ENCODE peak calls at places on chromosomes 4 and X, in ten cellular contexts. One of them, this sample, is unnamed. For H3K9me2, the result is how much of the 10 kb centered on the place peaks cover.

GRCh38 chr4:163697121-163697520 is 202.6 kb downstream of the TMA16 start:
- DNase-seq in OCI-LY7: no peak
- DNase-seq in Karpas-422: no peak
- DNase-seq in GM23338: no peak
- DNase-seq in SK-N-SH: no peak
- DNase-seq in HCT116: no peak
- DNase-seq in hepatocyte: no peak
- DNase-seq in MM.1S: no peak
- DNase-seq in PC-3: peak
- DNase-seq in PC-9: no peak
- DNase-seq in this sample: no peak

GRCh38 chr4:107283587-107284559 is 247.8 kb upstream of the DKK2 start:
- DNase-seq in OCI-LY7: no peak
- DNase-seq in Karpas-422: no peak
- DNase-seq in GM23338: peak
- DNase-seq in SK-N-SH: peak
- DNase-seq in HCT116: no peak
- DNase-seq in hepatocyte: peak
- DNase-seq in MM.1S: no peak
- DNase-seq in PC-3: peak
- DNase-seq in PC-9: peak
- DNase-seq in this sample: peak

GRCh38 chr4:6613676-6614651 is 26.5 kb upstream of the MRFAP1 start:
- DNase-seq in OCI-LY7: no peak
- DNase-seq in Karpas-422: no peak
- DNase-seq in GM23338: no peak
- DNase-seq in SK-N-SH: no peak
- DNase-seq in HCT116: no peak
- DNase-seq in hepatocyte: no peak
- DNase-seq in MM.1S: no peak
- DNase-seq in PC-3: no peak
- DNase-seq in PC-9: no peak
- DNase-seq in this sample: no peak

GRCh38 chr4:171588146-171588545 is 225.1 kb upstream of the GALNTL6 start:
- DNase-seq in OCI-LY7: no peak
- DNase-seq in Karpas-422: no peak
- DNase-seq in GM23338: no peak
- DNase-seq in SK-N-SH: no peak
- DNase-seq in HCT116: no peak
- DNase-seq in hepatocyte: no peak
- DNase-seq in MM.1S: no peak
- DNase-seq in PC-3: no peak
- DNase-seq in PC-9: no peak
- DNase-seq in this sample: no peak

GRCh38 chrX:54044877-54045328 is 630 bp upstream of the PHF8 start:
- DNase-seq in OCI-LY7: no peak
- DNase-seq in Karpas-422: no peak
- DNase-seq in GM23338: no peak
- DNase-seq in SK-N-SH: peak
- DNase-seq in HCT116: no peak
- DNase-seq in hepatocyte: no peak
- DNase-seq in MM.1S: no peak
- DNase-seq in PC-3: peak
- DNase-seq in PC-9: no peak
- DNase-seq in this sample: no peak

GRCh38 chrX:13076176-13076956 is 31.9 kb upstream of the FAM9C start:
- DNase-seq in OCI-LY7: no peak
- DNase-seq in Karpas-422: no peak
- DNase-seq in GM23338: no peak
- DNase-seq in SK-N-SH: no peak
- DNase-seq in HCT116: no peak
- DNase-seq in hepatocyte: no peak
- DNase-seq in MM.1S: no peak
- DNase-seq in PC-3: peak
- DNase-seq in PC-9: no peak
- DNase-seq in this sample: peak

GRCh38 chrX:27808226-27808625 is 436 bp downstream of the MAGEB10 start:
- DNase-seq in OCI-LY7: no peak
- DNase-seq in Karpas-422: no peak
- DNase-seq in GM23338: no peak
- DNase-seq in SK-N-SH: no peak
- DNase-seq in HCT116: no peak
- DNase-seq in hepatocyte: no peak
- DNase-seq in MM.1S: no peak
- DNase-seq in PC-3: no peak
- DNase-seq in PC-9: no peak
- DNase-seq in this sample: no peak

GRCh38 chr4:73669410-73670183 is 49.4 kb upstream of the RASSF6 start:
- DNase-seq in OCI-LY7: no peak
- DNase-seq in Karpas-422: no peak
- DNase-seq in GM23338: no peak
- DNase-seq in SK-N-SH: no peak
- DNase-seq in HCT116: no peak
- DNase-seq in hepatocyte: no peak
- DNase-seq in MM.1S: no peak
- DNase-seq in PC-3: no peak
- DNase-seq in PC-9: no peak
- DNase-seq in this sample: no peak

GRCh38 chr4:90542216-90542615 is 415.0 kb downstream of the CCSER1 start:
- DNase-seq in OCI-LY7: no peak
- DNase-seq in Karpas-422: no peak
- DNase-seq in GM23338: no peak
- DNase-seq in SK-N-SH: no peak
- DNase-seq in HCT116: no peak
- DNase-seq in hepatocyte: no peak
- DNase-seq in MM.1S: no peak
- DNase-seq in PC-3: no peak
- DNase-seq in PC-9: no peak
- DNase-seq in this sample: no peak

GRCh38 chr4:2333356-2333841 is 71.5 kb upstream of the MXD4 start:
- DNase-seq in OCI-LY7: no peak
- DNase-seq in Karpas-422: no peak
- DNase-seq in GM23338: no peak
- DNase-seq in SK-N-SH: peak
- DNase-seq in HCT116: no peak
- DNase-seq in hepatocyte: peak
- DNase-seq in MM.1S: peak
- DNase-seq in PC-3: no peak
- DNase-seq in PC-9: peak
- DNase-seq in this sample: no peak

GRCh38 chrX:49829016-49829415 is at the start of gene PAGE4:
- DNase-seq in OCI-LY7: peak
- DNase-seq in Karpas-422: peak
- DNase-seq in GM23338: peak
- DNase-seq in SK-N-SH: peak
- DNase-seq in HCT116: peak
- DNase-seq in hepatocyte: no peak
- DNase-seq in MM.1S: no peak
- DNase-seq in PC-3: peak
- DNase-seq in PC-9: no peak
- DNase-seq in this sample: no peak

GRCh38 chr4:168710353-168710946 is 213.6 kb downstream of the PALLD start:
- DNase-seq in OCI-LY7: no peak
- DNase-seq in Karpas-422: peak
- DNase-seq in GM23338: peak
- DNase-seq in SK-N-SH: peak
- DNase-seq in HCT116: peak
- DNase-seq in hepatocyte: peak
- DNase-seq in MM.1S: peak
- DNase-seq in PC-3: peak
- DNase-seq in PC-9: peak
- DNase-seq in this sample: peak

GRCh38 chrX:154412468-154412867 is 1.1 kb downstream of the TAFAZZIN start:
- DNase-seq in OCI-LY7: peak
- DNase-seq in Karpas-422: peak
- DNase-seq in GM23338: no peak
- DNase-seq in SK-N-SH: peak
- DNase-seq in HCT116: no peak
- DNase-seq in hepatocyte: peak
- DNase-seq in MM.1S: peak
- DNase-seq in PC-3: peak
- DNase-seq in PC-9: no peak
- DNase-seq in this sample: peak

GRCh38 chr4:88792821-88793220 is 95.2 kb upstream of the NAP1L5 start:
- DNase-seq in OCI-LY7: no peak
- DNase-seq in Karpas-422: no peak
- DNase-seq in GM23338: peak
- DNase-seq in SK-N-SH: no peak
- DNase-seq in HCT116: no peak
- DNase-seq in hepatocyte: no peak
- DNase-seq in MM.1S: no peak
- DNase-seq in PC-3: peak
- DNase-seq in PC-9: no peak
- DNase-seq in this sample: peak

GRCh38 chr4:143406523-143406922 is 69.8 kb downstream of the GAB1 start:
- DNase-seq in OCI-LY7: no peak
- DNase-seq in Karpas-422: no peak
- DNase-seq in GM23338: no peak
- DNase-seq in SK-N-SH: no peak
- DNase-seq in HCT116: no peak
- DNase-seq in hepatocyte: peak
- DNase-seq in MM.1S: no peak
- DNase-seq in PC-3: no peak
- DNase-seq in PC-9: no peak
- DNase-seq in this sample: peak

DNA sequence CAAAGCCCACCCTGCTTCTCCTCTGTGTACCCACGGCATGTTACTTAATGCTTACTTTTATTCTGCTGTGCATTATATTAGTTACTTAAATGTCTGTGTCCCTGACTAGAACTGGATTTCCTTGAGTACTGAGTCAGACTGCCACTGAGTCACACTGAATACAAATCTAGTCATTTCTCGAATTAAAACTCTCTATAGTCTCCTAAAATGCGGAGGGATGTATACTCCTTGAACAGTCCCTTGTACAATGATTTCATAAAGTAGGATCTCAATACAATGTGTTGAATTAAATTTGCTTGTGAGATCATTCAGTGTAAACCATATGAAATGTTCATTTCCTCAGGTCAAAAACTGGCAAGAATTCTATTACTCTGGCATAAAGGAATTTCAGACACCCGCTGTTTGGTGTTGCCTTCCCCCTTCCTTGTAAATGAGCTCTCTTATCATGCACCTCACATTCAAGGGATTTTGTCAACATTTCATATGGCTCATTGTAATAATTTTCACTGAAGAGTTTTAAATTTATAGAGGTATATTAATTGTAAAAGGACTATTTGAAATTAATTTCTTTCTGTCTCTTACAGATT is 17.4 kb upstream of the FAM241A start:
- DNase-seq in OCI-LY7: no peak
- DNase-seq in Karpas-422: no peak
- DNase-seq in GM23338: peak
- DNase-seq in SK-N-SH: no peak
- DNase-seq in HCT116: no peak
- DNase-seq in hepatocyte: no peak
- DNase-seq in MM.1S: no peak
- DNase-seq in PC-3: peak
- DNase-seq in PC-9: no peak
- DNase-seq in this sample: peak
- H3K9me2 ChIP-seq in OCI-LY7: under half
- H3K9me2 ChIP-seq in Karpas-422: under half
- H3K9me2 ChIP-seq in GM23338: under half
- H3K9me2 ChIP-seq in SK-N-SH: under half
- H3K9me2 ChIP-seq in HCT116: under half
- H3K9me2 ChIP-seq in hepatocyte: under half
- H3K9me2 ChIP-seq in MM.1S: under half
- H3K9me2 ChIP-seq in PC-3: under half
- H3K9me2 ChIP-seq in PC-9: under half
- H3K9me2 ChIP-seq in this sample: under half

GRCh38 chr4:69849297-69849696 is 10.6 kb downstream of the SULT1E1 start:
- DNase-seq in OCI-LY7: no peak
- DNase-seq in Karpas-422: no peak
- DNase-seq in GM23338: no peak
- DNase-seq in SK-N-SH: no peak
- DNase-seq in HCT116: no peak
- DNase-seq in hepatocyte: no peak
- DNase-seq in MM.1S: no peak
- DNase-seq in PC-3: no peak
- DNase-seq in PC-9: no peak
- DNase-seq in this sample: no peak
- H3K9me2 ChIP-seq in OCI-LY7: under half
- H3K9me2 ChIP-seq in Karpas-422: under half
- H3K9me2 ChIP-seq in GM23338: under half
- H3K9me2 ChIP-seq in SK-N-SH: under half
- H3K9me2 ChIP-seq in HCT116: under half
- H3K9me2 ChIP-seq in hepatocyte: under half
- H3K9me2 ChIP-seq in MM.1S: under half
- H3K9me2 ChIP-seq in PC-3: under half
- H3K9me2 ChIP-seq in PC-9: under half
- H3K9me2 ChIP-seq in this sample: under half

DNA sequence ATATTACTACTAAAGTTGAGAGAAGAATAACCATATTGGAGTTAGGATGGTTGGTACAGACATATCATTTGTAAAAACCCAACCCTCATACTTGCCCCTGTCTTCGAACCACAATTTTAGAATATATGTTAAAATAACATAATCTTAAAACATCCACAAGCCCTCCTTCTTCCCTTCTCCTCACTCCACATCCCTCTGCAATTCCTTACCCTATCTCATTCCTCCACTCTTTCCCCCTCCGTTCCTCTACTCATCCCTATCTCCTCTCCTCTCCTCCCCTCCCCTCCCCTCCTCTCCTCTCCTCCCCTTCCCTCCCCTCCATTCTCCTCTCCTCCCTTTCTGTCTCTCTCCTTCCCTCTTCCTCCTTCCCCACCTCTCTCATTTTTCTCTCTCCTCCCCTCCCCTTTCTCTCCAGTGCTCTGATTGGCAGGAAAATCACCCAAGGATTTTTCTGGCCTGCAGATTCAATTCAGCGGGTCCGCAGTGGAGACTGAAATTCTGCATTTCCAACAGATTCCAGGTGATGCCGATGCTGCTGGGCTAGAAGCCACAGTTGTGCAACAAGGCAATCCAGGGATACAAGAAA is 17.4 kb upstream of the ODAM start:
- DNase-seq in OCI-LY7: no peak
- DNase-seq in Karpas-422: no peak
- DNase-seq in GM23338: peak
- DNase-seq in SK-N-SH: no peak
- DNase-seq in HCT116: no peak
- DNase-seq in hepatocyte: no peak
- DNase-seq in MM.1S: no peak
- DNase-seq in PC-3: no peak
- DNase-seq in PC-9: no peak
- DNase-seq in this sample: no peak
- H3K9me2 ChIP-seq in OCI-LY7: under half
- H3K9me2 ChIP-seq in Karpas-422: under half
- H3K9me2 ChIP-seq in GM23338: under half
- H3K9me2 ChIP-seq in SK-N-SH: under half
- H3K9me2 ChIP-seq in HCT116: under half
- H3K9me2 ChIP-seq in hepatocyte: under half
- H3K9me2 ChIP-seq in MM.1S: under half
- H3K9me2 ChIP-seq in PC-3: under half
- H3K9me2 ChIP-seq in PC-9: under half
- H3K9me2 ChIP-seq in this sample: under half

DNA sequence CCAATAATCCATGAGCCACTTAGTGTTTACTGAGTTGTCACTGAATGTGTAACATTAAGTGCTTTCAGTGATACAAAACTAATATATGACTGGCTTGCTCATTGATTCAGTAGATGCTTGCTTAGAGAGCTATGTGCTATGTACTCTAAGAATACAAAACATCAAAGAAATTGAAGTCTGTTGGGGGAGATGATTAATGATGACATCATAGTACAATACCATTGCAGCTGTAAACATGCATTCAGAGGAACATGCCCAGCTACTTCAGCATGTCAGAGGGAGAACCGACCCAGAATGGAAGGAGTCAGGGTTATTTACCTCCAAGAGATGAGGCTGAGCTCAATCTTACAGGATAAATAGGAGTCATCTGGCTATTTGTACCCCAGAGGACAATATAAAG is 290.7 kb downstream of the TENM3 start:
- DNase-seq in OCI-LY7: no peak
- DNase-seq in Karpas-422: no peak
- DNase-seq in GM23338: no peak
- DNase-seq in SK-N-SH: no peak
- DNase-seq in HCT116: no peak
- DNase-seq in hepatocyte: no peak
- DNase-seq in MM.1S: no peak
- DNase-seq in PC-3: peak
- DNase-seq in PC-9: no peak
- DNase-seq in this sample: peak
- H3K9me2 ChIP-seq in OCI-LY7: under half
- H3K9me2 ChIP-seq in Karpas-422: under half
- H3K9me2 ChIP-seq in GM23338: under half
- H3K9me2 ChIP-seq in SK-N-SH: under half
- H3K9me2 ChIP-seq in HCT116: under half
- H3K9me2 ChIP-seq in hepatocyte: under half
- H3K9me2 ChIP-seq in MM.1S: under half
- H3K9me2 ChIP-seq in PC-3: under half
- H3K9me2 ChIP-seq in PC-9: under half
- H3K9me2 ChIP-seq in this sample: under half